ENCODE peak calls at places on chromosomes 6 and 20, in seven cellular contexts. W, L, M, P, C, A and R are unnamed samples.

GRCh38 chr20:5056801-5057599 is 55.7 kb upstream of the SLC23A2 start:
- DNase-seq in M (peak; percentile 64), W (no peak), C (peak; percentile 36), A (no peak), P (peak; percentile 36), L (peak; percentile 64), R (peak; percentile 82)

GRCh38 chr6:31794294-31794865 is 1.2 kb downstream of the VARS1 start:
- DNase-seq in C (no peak), L (peak; percentile 27), W (peak; percentile 49), M (no peak), P (no peak), A (no peak), R (no peak)

GRCh38 chr6:168526841-168527281 is 85.9 kb downstream of the SMOC2 start:
- DNase-seq in P (no peak), L (no peak), C (no peak), W (no peak), M (no peak), A (no peak), R (no peak)

GRCh38 chr6:137717074-137718073 is 149.7 kb upstream of the TNFAIP3 start:
- DNase-seq in C (no peak), M (no peak), L (no peak), P (no peak), A (no peak), W (no peak), R (peak; percentile 69)

GRCh38 chr6:114430534-114431124 is 87.8 kb upstream of the HS3ST5 start:
- DNase-seq in P (no peak), W (peak; percentile 98), C (no peak), L (no peak), M (no peak), A (no peak), R (no peak)

GRCh38 chr20:46132705-46133120 is 14.6 kb downstream of the CD40 start:
- DNase-seq in M (peak; percentile 61), A (peak; percentile 89), L (peak; percentile 83), P (peak; percentile 83), W (peak; percentile 79), C (peak; percentile 94), R (peak; percentile 72)

GRCh38 chr6:2938632-2939083 is 32.7 kb downstream of the SERPINB6 start:
- DNase-seq in A (no peak), L (no peak), P (no peak), W (no peak), C (no peak), M (peak; percentile 83), R (no peak)

GRCh38 chr6:133646021-133646682 is 242.8 kb upstream of the TCF21 start:
- DNase-seq in M (peak; percentile 55), L (no peak), C (peak; percentile 33), P (no peak), A (peak; percentile 25), W (no peak), R (peak; percentile 33)

GRCh38 chr6:97819680-97820079 is 536.7 kb upstream of the MMS22L start:
- DNase-seq in C (no peak), A (no peak), M (no peak), P (peak; percentile 39), W (no peak), L (no peak), R (no peak)

GRCh38 chr6:168280899-168281245 is 38.7 kb downstream of the DACT2 start:
- DNase-seq in C (no peak), M (no peak), P (no peak), W (no peak), A (no peak), L (no peak), R (no peak)

GRCh38 chr6:3561745-3562144 is 104.9 kb upstream of the SLC22A23 start:
- DNase-seq in W (peak; percentile 97), C (peak; percentile 20), P (no peak), A (no peak), L (no peak), M (peak; percentile 43), R (no peak)

GRCh38 chr20:63071541-63072181 is 64.9 kb upstream of the BHLHE23 start:
- DNase-seq in A (peak; percentile 82), L (no peak), W (peak; percentile 86), M (peak; percentile 60), P (peak; percentile 27), C (peak; percentile 75), R (no peak)

GRCh38 chr6:41732601-41733348 is 2.6 kb downstream of the TFEB start:
- DNase-seq in P (peak; percentile 42), C (no peak), M (no peak), L (peak; percentile 84), A (no peak), W (no peak), R (no peak)

GRCh38 chr6:47098570-47098993 is 56.5 kb upstream of the ADGRF1 start:
- DNase-seq in A (peak; percentile 38), M (no peak), C (no peak), P (no peak), L (no peak), W (no peak), R (no peak)

GRCh38 chr6:122996797-122997520 is 924 bp downstream of the CLVS2 start:
- DNase-seq in L (no peak), P (peak; percentile 67), A (no peak), C (no peak), W (peak; percentile 68), M (no peak), R (no peak)

GRCh38 chr6:20197251-20197650 is 15.0 kb downstream of the MBOAT1 start:
- DNase-seq in A (no peak), C (no peak), P (no peak), M (no peak), W (no peak), L (no peak), R (no peak)

GRCh38 chr6:100906325-100906724 is 25.2 kb upstream of the ASCC3 start:
- DNase-seq in L (no peak), P (no peak), C (no peak), A (no peak), M (no peak), W (no peak), R (no peak)

GRCh38 chr20:19045366-19045765 is 167.1 kb upstream of the SLC24A3 start:
- DNase-seq in W (no peak), C (no peak), L (no peak), A (no peak), P (no peak), M (no peak), R (no peak)